ENCODE peak calls at places on chromosomes 5 and 9, in six cellular contexts. N is activated CD8-positive, alpha-beta T cell treated with anti-CD3 and anti-CD28 coated beads for 36 hours; V is HS-5; E is cardiac septum; D is aorta; J is T1000. K is an unnamed sample.

GRCh38 chr5:173771743-173772406 is 116.3 kb upstream of the CPEB4 start:
- DNase-seq in N (no peak), V (no peak), E (no peak), D (no peak), J (no peak), K (no peak)

GRCh38 chr9:72529531-72529930 is 8.1 kb downstream of the TMC1 start:
- DNase-seq in N (no peak), V (no peak), E (no peak), D (no peak), J (no peak), K (no peak)

GRCh38 chr9:93500571-93501298 is 47.4 kb upstream of the FAM120AOS start:
- DNase-seq in N (no peak), V (no peak), E (no peak), D (no peak), J (no peak), K (no peak)

GRCh38 chr9:131915181-131915580 is 164.5 kb downstream of the MED27 start:
- DNase-seq in N (no peak), V (peak), E (no peak), D (no peak), J (no peak), K (no peak)

GRCh38 chr9:101693937-101694336 is 44.5 kb downstream of the GRIN3A start:
- DNase-seq in N (no peak), V (no peak), E (no peak), D (no peak), J (no peak), K (no peak)

GRCh38 chr5:157464518-157465171 is 4.6 kb downstream of the NIPAL4 start:
- DNase-seq in N (peak), V (peak), E (no peak), D (peak), J (peak), K (peak)

GRCh38 chr5:79133657-79134451 is 22.2 kb downstream of the BHMT start:
- DNase-seq in N (peak), V (peak), E (no peak), D (peak), J (peak), K (no peak)

GRCh38 chr9:27371382-27371781 is 74.4 kb upstream of the EQTN start:
- DNase-seq in N (no peak), V (no peak), E (no peak), D (no peak), J (no peak), K (no peak)

GRCh38 chr9:13787234-13787833 is 507.8 kb upstream of the MPDZ start:
- DNase-seq in N (no peak), V (no peak), E (no peak), D (no peak), J (no peak), K (no peak)

GRCh38 chr5:79771387-79771786 is 81.8 kb downstream of the CMYA5 start:
- DNase-seq in N (no peak), V (peak), E (no peak), D (no peak), J (peak), K (no peak)

GRCh38 chr5:61340775-61341361 is 8.8 kb downstream of the ZSWIM6 start:
- DNase-seq in N (no peak), V (no peak), E (no peak), D (no peak), J (no peak), K (no peak)

GRCh38 chr5:147809830-147810666 is 21.4 kb downstream of the SPINK1 start:
- DNase-seq in N (no peak), V (no peak), E (no peak), D (no peak), J (no peak), K (no peak)

GRCh38 chr9:135584371-135584770 is 22.8 kb downstream of the PAEP start:
- DNase-seq in N (no peak), V (no peak), E (no peak), D (peak), J (no peak), K (no peak)

K was measured in mesenteric fat pad.